ENCODE peak calls at places on chromosomes 3 and 15, in ten cellular contexts. E is neural progenitor cell, S is brain microvascular endothelial cell, U is AG04450, J is progenitor cell of endocrine pancreas, L is PC-9, H is tibial artery, M is fibroblast of lung, R is GM20000, B is BJ. W is an unnamed sample.

GRCh38 chr15:22232675-22233074 is 152.3 kb downstream of the OR4M2 start:
- DNase-seq in B (no peak), E (no peak), H (no peak), J (no peak), R (no peak), L (no peak), M (no peak), S (no peak), U (no peak), W (no peak)

GRCh38 chr3:114722530-114722929 is 424.6 kb downstream of the ZBTB20 start:
- DNase-seq in H (no peak), R (no peak), U (no peak), E (no peak), J (no peak), S (no peak), M (no peak), L (no peak), B (no peak), W (no peak)

GRCh38 chr3:4313606-4314308 is 10.6 kb downstream of the SETMAR start:
- DNase-seq in S (peak), U (no peak), R (no peak), E (no peak), J (no peak), H (no peak), L (no peak), B (no peak), M (no peak), W (no peak)

GRCh38 chr15:62413147-62413546 is 248.1 kb upstream of the C2CD4B start:
- DNase-seq in H (no peak), R (no peak), M (peak), S (no peak), U (no peak), B (peak), J (no peak), L (no peak), E (no peak), W (no peak)

GRCh38 chr3:194957743-194958240 is 272.1 kb downstream of the FAM43A start:
- DNase-seq in B (no peak), L (no peak), R (no peak), M (no peak), S (no peak), E (no peak), J (no peak), H (no peak), U (no peak), W (no peak)

GRCh38 chr3:178320481-178321352 is 215.5 kb upstream of the KCNMB2 start:
- DNase-seq in M (peak), B (no peak), R (no peak), S (peak), E (no peak), H (no peak), J (no peak), U (peak), L (peak), W (peak)

GRCh38 chr15:81337241-81337640 is 13.3 kb upstream of the STARD5 start:
- DNase-seq in B (no peak), J (no peak), S (no peak), H (no peak), R (no peak), L (no peak), E (no peak), U (no peak), M (no peak), W (no peak)

GRCh38 chr3:126338796-126339241 is 18.4 kb downstream of the KLF15 start:
- DNase-seq in J (no peak), H (peak), R (no peak), U (no peak), S (no peak), B (no peak), M (no peak), E (no peak), L (no peak), W (no peak)

GRCh38 chr3:143751643-143752178 is 96.6 kb downstream of the SLC9A9 start:
- DNase-seq in R (peak), H (no peak), U (no peak), L (no peak), M (no peak), J (no peak), B (no peak), S (no peak), E (no peak), W (no peak)

GRCh38 chr3:170222647-170223541 is 670 bp downstream of the PRKCI start:
- DNase-seq in H (peak), B (no peak), M (peak), U (no peak), J (no peak), E (peak), S (peak), R (peak), L (no peak), W (no peak)

GRCh38 chr3:12121466-12121865 is 37.2 kb downstream of the TIMP4 start:
- DNase-seq in H (no peak), U (no peak), E (no peak), B (no peak), M (no peak), J (no peak), S (no peak), L (no peak), R (no peak), W (no peak)

GRCh38 chr3:89270201-89270600 is 162.8 kb downstream of the EPHA3 start:
- DNase-seq in H (no peak), J (no peak), L (no peak), M (no peak), B (no peak), U (no peak), R (no peak), E (no peak), S (no peak), W (no peak)

GRCh38 chr15:90598053-90598577 is 68.4 kb downstream of the CRTC3 start:
- DNase-seq in M (no peak), L (peak), H (peak), U (no peak), S (no peak), R (peak), J (no peak), B (no peak), E (peak), W (no peak)

GRCh38 chr3:188220988-188221818 is 67.2 kb downstream of the LPP start:
- DNase-seq in J (no peak), U (no peak), M (peak), B (peak), R (no peak), L (no peak), H (peak), S (peak), E (no peak), W (no peak)

GRCh38 chr3:171162986-171163723 is 136.6 kb upstream of the SLC2A2 start:
- DNase-seq in R (peak), U (no peak), H (no peak), L (no peak), J (no peak), S (peak), B (no peak), E (peak), M (no peak), W (no peak)

GRCh38 chr3:184716652-184717607 is 5.1 kb upstream of the MAGEF1 start:
- DNase-seq in B (no peak), S (peak), J (no peak), L (peak), R (no peak), M (peak), E (peak), H (peak), U (no peak), W (no peak)

GRCh38 chr3:185422677-185423076 is 59.7 kb downstream of the MAP3K13 start:
- DNase-seq in H (no peak), U (no peak), J (no peak), B (no peak), E (no peak), S (no peak), R (no peak), M (no peak), L (peak), W (no peak)

GRCh38 chr15:90742082-90742481 is 24.9 kb downstream of the BLM start:
- DNase-seq in R (no peak), M (peak), B (no peak), E (no peak), H (no peak), S (no peak), J (no peak), U (no peak), L (no peak), W (no peak)

GRCh38 chr3:139552632-139553335 is 13.2 kb upstream of the RBP1 start:
- DNase-seq in R (no peak), S (no peak), H (no peak), M (no peak), J (no peak), B (no peak), L (no peak), E (no peak), U (no peak), W (no peak)
- TF ChIP-seq CTCF in R (no peak), S (no peak), H (no peak), M (no peak), J (no peak), B (no peak), L (no peak), E (no peak), U (no peak), W (no peak)

DNA sequence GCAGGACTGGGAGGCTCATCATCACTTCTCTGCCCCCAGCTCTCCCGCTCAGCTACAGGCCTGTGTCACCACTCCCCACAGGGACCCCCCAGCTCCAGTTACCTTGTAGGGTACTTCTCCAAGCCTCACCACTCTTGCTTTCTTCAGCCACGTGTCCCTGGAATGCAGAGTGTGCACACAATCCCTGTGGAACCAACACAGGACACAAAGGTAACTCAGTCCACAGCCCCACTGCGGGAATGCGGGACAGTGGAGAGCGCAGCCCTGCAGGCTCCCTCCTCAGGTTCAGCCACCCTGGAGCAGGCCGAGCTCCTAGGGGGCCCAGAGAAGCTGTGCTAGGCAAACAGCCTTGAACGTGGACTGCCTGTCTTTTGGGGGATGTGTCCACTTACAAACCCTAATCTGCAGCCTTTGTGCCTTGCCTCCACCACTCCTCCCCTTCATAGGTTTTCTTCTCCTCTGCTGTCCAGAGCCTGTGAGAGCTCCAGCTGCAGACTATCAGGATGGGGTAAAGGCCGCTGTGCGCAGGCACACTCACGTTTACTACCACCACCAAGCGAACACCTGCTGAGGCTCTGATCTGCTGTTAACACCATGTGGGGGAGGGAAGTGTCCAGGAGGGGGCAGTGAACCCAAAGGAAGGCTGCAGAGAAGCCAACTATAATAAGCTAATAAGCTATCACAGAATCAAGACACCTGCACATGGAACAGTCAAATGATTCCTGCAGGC is 26.0 kb downstream of the XPC start:
- DNase-seq in L (no peak), H (no peak), M (no peak), S (no peak), U (no peak), J (no peak), R (no peak), E (peak), B (no peak), W (no peak)
- TF ChIP-seq CTCF in L (peak), H (no peak), M (peak), S (peak), U (peak), J (no peak), R (no peak), E (peak), B (peak), W (peak)

GRCh38 chr3:111338059-111338698 is 203.8 kb upstream of the CD96 start:
- DNase-seq in J (peak), M (peak), U (peak), E (peak), H (no peak), S (peak), B (no peak), L (peak), R (peak), W (peak)
- TF ChIP-seq CTCF in J (peak), M (peak), U (peak), E (peak), H (peak), S (peak), B (peak), L (peak), R (peak), W (peak)

GRCh38 chr15:41822957-41823356 is 4.9 kb upstream of the JMJD7 start:
- DNase-seq in E (no peak), B (no peak), R (no peak), J (no peak), M (no peak), U (no peak), S (no peak), H (no peak), L (no peak), W (no peak)
- TF ChIP-seq CTCF in E (no peak), B (no peak), R (no peak), J (no peak), M (no peak), U (no peak), S (no peak), H (no peak), L (no peak), W (no peak)

DNA sequence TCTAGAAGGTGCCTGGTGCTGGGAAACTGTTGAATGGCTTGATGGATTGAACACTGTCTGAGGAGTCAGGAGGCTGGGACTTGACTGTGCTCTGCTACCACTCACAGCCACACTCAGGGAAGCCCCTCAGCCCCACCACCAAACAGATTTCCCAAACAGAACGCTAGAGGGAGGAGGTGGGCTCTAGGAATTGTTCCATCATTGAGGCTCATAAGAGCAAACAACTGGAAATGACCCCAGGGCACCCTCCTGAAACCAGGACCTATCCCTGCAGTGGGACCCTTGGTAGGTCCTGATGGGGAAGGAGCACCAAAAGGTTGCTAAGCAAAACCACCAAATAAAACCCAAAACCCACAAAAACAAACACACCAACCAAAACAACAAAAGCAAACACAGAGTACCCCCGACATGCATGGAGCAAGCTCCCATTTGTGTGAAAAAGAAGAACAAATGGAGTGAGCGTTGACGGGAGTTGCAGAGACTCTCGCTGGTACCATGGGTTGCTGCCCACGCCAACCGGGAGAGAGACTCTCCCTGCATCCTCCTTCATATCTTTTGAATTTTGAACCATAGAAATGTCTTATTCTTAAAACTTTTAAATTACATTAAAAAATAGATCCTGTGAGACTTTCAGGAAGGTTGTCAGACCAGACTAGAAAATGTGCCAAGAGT is 45.6 kb downstream of the ABTB1 start:
- DNase-seq in S (no peak), L (no peak), R (no peak), H (no peak), M (no peak), E (no peak), J (no peak), B (no peak), U (no peak), W (no peak)
- TF ChIP-seq CTCF in S (peak), L (no peak), R (no peak), H (no peak), M (no peak), E (no peak), J (no peak), B (no peak), U (no peak), W (no peak)

W was measured in AG09319.